ENCODE peak calls at places on chromosomes 2 and 18, in eight cellular contexts. Z is prostate gland, H is GM13977, R is T-helper 2 cell, B is iPS-NIHi11, E is NCI-H345, M is heart left ventricle, T is GM06990. V is an unnamed sample.

GRCh38 chr18:2589345-2590060 is 18.1 kb downstream of the NDC80 start:
- DNase-seq in Z (no peak), H (no peak), R (no peak), B (no peak), E (no peak), M (no peak), T (no peak), V (no peak)

GRCh38 chr18:34594243-34594642 is 115.9 kb upstream of the DTNA start:
- DNase-seq in Z (no peak), H (no peak), R (no peak), B (no peak), E (no peak), M (no peak), T (no peak), V (no peak)

GRCh38 chr2:50754514-50754913 is 277.4 kb downstream of the NRXN1 start:
- DNase-seq in Z (no peak), H (no peak), R (no peak), B (no peak), E (no peak), M (no peak), T (no peak), V (no peak)

GRCh38 chr18:26468931-26469340 is 79.4 kb downstream of the KCTD1 start:
- DNase-seq in Z (no peak), H (peak), R (no peak), B (peak), E (peak), M (no peak), T (no peak), V (no peak)

GRCh38 chr2:128642316-128642715 is 323.6 kb upstream of the HS6ST1 start:
- DNase-seq in Z (no peak), H (no peak), R (no peak), B (peak), E (no peak), M (no peak), T (no peak), V (no peak)

GRCh38 chr2:174597347-174598047 is at the start of gene WIPF1:
- DNase-seq in Z (no peak), H (peak), R (peak), B (no peak), E (no peak), M (no peak), T (peak), V (no peak)

GRCh38 chr2:218259099-218259921 is 1.5 kb upstream of the GPBAR1 start:
- DNase-seq in Z (no peak), H (no peak), R (no peak), B (no peak), E (no peak), M (peak), T (no peak), V (peak)

GRCh38 chr2:142754182-142754581 is 123.3 kb upstream of the KYNU start:
- DNase-seq in Z (no peak), H (no peak), R (no peak), B (no peak), E (no peak), M (no peak), T (no peak), V (no peak)

GRCh38 chr2:81747481-81748070 is 1443.0 kb upstream of the LRRTM1 start:
- DNase-seq in Z (no peak), H (no peak), R (no peak), B (no peak), E (no peak), M (no peak), T (no peak), V (no peak)

GRCh38 chr2:190407662-190408537 is at the start of gene MFSD6:
- DNase-seq in Z (peak), H (peak), R (peak), B (peak), E (peak), M (peak), T (peak), V (peak)

GRCh38 chr18:13568443-13569392 is 157.6 kb downstream of the FAM210A start:
- DNase-seq in Z (no peak), H (peak), R (no peak), B (no peak), E (no peak), M (no peak), T (peak), V (no peak)

GRCh38 chr18:48752478-48752877 is 198.3 kb downstream of the SMAD7 start:
- DNase-seq in Z (no peak), H (no peak), R (no peak), B (no peak), E (no peak), M (no peak), T (no peak), V (no peak)

GRCh38 chr2:108616290-108616689 is 82.0 kb downstream of the LIMS1 start:
- DNase-seq in Z (no peak), H (no peak), R (no peak), B (no peak), E (no peak), M (no peak), T (no peak), V (no peak)

GRCh38 chr2:227222292-227222691 is 57.9 kb downstream of the COL4A3 start:
- DNase-seq in Z (no peak), H (no peak), R (no peak), B (no peak), E (no peak), M (no peak), T (no peak), V (no peak)

GRCh38 chr2:202657876-202658275 is 23.1 kb downstream of the FAM117B start:
- DNase-seq in Z (no peak), H (no peak), R (no peak), B (no peak), E (no peak), M (no peak), T (no peak), V (no peak)

GRCh38 chr18:22167471-22168151 is 1.8 kb upstream of the GATA6 start:
- DNase-seq in Z (no peak), H (peak), R (no peak), B (peak), E (no peak), M (peak), T (no peak), V (no peak)

GRCh38 chr2:172834881-172835280 is 99.2 kb downstream of the RAPGEF4 start:
- DNase-seq in Z (no peak), H (no peak), R (no peak), B (no peak), E (peak), M (no peak), T (no peak), V (no peak)

GRCh38 chr2:196169521-196169920 is 1.9 kb downstream of the STK17B start:
- DNase-seq in Z (no peak), H (no peak), R (no peak), B (no peak), E (no peak), M (no peak), T (no peak), V (no peak)

GRCh38 chr2:40037303-40037702 is 258.2 kb upstream of the THUMPD2 start:
- DNase-seq in Z (no peak), H (no peak), R (no peak), B (no peak), E (no peak), M (peak), T (no peak), V (no peak)

GRCh38 chr2:5976626-5977025 is 284.4 kb downstream of the SOX11 start:
- DNase-seq in Z (no peak), H (no peak), R (no peak), B (no peak), E (no peak), M (no peak), T (no peak), V (no peak)

GRCh38 chr2:76870581-76870980 is 651.6 kb downstream of the LRRTM4 start:
- DNase-seq in Z (no peak), H (no peak), R (no peak), B (no peak), E (no peak), M (no peak), T (no peak), V (no peak)

GRCh38 chr2:53129851-53130250 is 637.8 kb upstream of the CHAC2 start:
- DNase-seq in Z (no peak), H (no peak), R (no peak), B (no peak), E (no peak), M (no peak), T (no peak), V (no peak)

GRCh38 chr2:155546715-155547555 is 785.6 kb downstream of the NR4A2 start:
- DNase-seq in Z (no peak), H (no peak), R (no peak), B (no peak), E (no peak), M (no peak), T (no peak), V (no peak)

V was measured in Right ventricle myocardium superior.